ENCODE peak calls at places on chromosomes 4 and X, in five cellular contexts. Q is RWPE1, N is fibroblast of pulmonary artery, H is foreskin fibroblast, T is spleen. B is an unnamed sample.

GRCh38 chr4:177275999-177276398 is 33.7 kb upstream of the NEIL3 start:
- DNase-seq in Q (no peak), N (no peak), T (no peak), H (no peak), B (no peak)

GRCh38 chr4:41327770-41328169 is 71.0 kb downstream of the UCHL1 start:
- DNase-seq in H (no peak), Q (no peak), N (no peak), T (no peak), B (no peak)

GRCh38 chr4:3472411-3473141 is 9.5 kb downstream of the DOK7 start:
- DNase-seq in N (no peak), H (no peak), Q (no peak), T (peak; percentile 56), B (no peak)

GRCh38 chr4:138248058-138248457 is 5.9 kb upstream of the SLC7A11 start:
- DNase-seq in T (no peak), N (no peak), H (no peak), Q (no peak), B (no peak)

GRCh38 chrX:39705299-39705698 is 392.5 kb downstream of the BCOR start:
- DNase-seq in T (no peak), Q (peak; percentile 55), H (peak; percentile 90), N (peak; percentile 92), B (peak; percentile 42)

GRCh38 chrX:46627700-46628405 is 54.3 kb downstream of the CHST7 start:
- DNase-seq in H (peak; percentile 22), N (peak; percentile 40), T (no peak), Q (no peak), B (no peak)

GRCh38 chr4:74840931-74841330 is 46.6 kb upstream of the BTC start:
- DNase-seq in H (no peak), N (peak; percentile 8), T (no peak), Q (no peak), B (no peak)

GRCh38 chrX:9530848-9531274 is 66.0 kb downstream of the TBL1X start:
- DNase-seq in N (peak; percentile 93), H (peak; percentile 91), T (peak; percentile 90), Q (peak; percentile 30), B (peak; percentile 88)

GRCh38 chrX:9148626-9149385 is 114.9 kb upstream of the FAM9B start:
- DNase-seq in Q (peak; percentile 17), H (peak; percentile 75), T (no peak), N (peak; percentile 57), B (no peak)

GRCh38 chrX:119236599-119237525 is 777 bp downstream of the PGRMC1 start:
- DNase-seq in T (peak; percentile 86), N (peak; percentile 50), Q (peak; percentile 9), H (peak; percentile 78), B (peak; percentile 37)

GRCh38 chr4:88865051-88865450 is 167.4 kb upstream of the NAP1L5 start:
- DNase-seq in N (no peak), Q (peak; percentile 55), T (no peak), H (peak; percentile 26), B (no peak)

GRCh38 chrX:40700640-40701342 is 34.6 kb downstream of the MED14 start:
- DNase-seq in Q (no peak), T (no peak), H (no peak), N (no peak), B (no peak)

GRCh38 chr4:139833131-139833930 is 167.7 kb downstream of the MGST2 start:
- DNase-seq in Q (no peak), N (no peak), T (no peak), H (no peak), B (no peak)

DNA sequence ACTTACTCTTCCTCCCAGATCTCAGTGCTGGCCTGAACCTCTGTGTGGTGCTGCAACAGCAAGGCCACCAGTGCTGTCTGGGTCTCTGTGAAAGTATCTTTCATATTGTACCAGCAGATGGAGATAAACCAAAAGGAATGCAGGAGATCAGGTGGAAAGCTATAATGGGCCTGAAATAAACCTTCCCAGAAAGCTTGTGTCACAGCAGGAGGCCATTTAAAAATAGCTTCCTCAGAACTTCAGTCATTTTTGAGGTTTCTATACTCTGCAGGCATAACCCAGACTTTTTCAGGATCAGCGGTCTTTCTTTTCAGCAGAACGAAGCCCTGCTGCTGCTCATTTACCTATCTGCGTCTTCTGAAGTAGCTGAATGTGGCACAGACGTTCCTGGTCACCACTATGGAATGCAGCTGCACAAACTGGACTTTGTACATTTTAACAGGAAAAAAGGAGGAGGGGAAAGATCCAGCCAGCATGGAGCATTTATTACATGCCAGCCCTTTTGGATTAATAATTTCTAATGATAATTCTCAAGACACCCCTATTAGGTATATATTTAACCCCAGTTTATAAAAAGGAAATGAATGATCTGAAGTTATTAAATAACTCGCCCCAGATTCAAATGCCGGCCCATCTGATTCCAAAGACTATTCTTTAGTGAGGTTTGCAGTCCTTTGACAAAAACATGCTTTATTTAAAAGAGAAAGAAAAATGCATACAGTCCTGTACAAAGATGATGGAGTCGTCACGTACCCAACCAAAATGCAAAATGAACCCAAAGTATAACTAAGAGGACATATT is 119.7 kb downstream of the NFKB1 start:
- DNase-seq in T (no peak), N (peak; percentile 84), H (peak; percentile 71), Q (peak; percentile 69), B (peak; percentile 51)
- TF ChIP-seq CTCF in T (no peak), N (peak; percentile 62), H (peak; percentile 65), Q (peak; percentile 64), B (peak; percentile 66)

DNA sequence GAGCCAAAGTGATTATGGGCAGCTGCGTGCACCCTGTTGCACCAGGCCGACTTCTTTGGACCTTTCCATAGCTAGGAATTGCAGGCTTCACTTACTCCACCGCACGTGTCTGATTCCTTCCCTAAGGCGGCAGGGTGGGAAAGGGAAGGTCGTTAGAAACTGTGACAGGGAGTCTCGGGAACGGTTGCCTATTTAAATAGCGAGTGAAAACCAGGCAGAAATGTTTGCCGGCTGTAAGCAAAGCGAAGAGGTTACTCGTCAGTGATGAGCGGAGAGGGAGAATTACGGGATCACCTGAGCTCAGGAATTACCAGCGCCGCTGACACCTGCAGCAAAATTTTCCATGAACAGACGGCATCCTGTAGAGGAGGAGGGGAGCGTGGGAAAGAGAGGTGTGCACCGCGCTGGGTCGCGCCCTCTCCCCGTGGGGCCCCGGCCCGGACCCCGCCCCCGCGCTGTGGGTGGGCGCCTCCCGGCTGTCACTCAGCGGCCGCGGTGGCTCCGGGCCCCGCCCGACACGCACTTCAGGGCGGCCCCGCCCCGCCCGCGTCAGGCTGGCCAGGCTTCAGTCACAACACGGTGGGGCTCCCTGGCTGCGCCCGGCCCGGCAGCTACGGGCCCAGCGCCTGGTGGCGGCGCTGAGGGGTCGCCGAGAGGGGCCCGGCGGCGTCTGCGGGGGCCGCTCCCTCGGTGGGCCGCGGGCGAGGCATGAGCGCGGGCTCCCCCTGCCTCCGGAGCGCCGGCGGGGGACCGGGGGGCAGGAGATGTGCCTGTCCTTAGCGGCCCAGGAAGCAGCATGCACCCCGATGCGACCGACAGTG is at the start of gene SNX25:
- DNase-seq in N (peak; percentile 73), T (peak; percentile 97), H (peak; percentile 92), Q (peak; percentile 58), B (peak; percentile 94)
- TF ChIP-seq CTCF in N (no peak), T (peak; percentile 18), H (no peak), Q (peak; percentile 23), B (peak; percentile 36)

DNA sequence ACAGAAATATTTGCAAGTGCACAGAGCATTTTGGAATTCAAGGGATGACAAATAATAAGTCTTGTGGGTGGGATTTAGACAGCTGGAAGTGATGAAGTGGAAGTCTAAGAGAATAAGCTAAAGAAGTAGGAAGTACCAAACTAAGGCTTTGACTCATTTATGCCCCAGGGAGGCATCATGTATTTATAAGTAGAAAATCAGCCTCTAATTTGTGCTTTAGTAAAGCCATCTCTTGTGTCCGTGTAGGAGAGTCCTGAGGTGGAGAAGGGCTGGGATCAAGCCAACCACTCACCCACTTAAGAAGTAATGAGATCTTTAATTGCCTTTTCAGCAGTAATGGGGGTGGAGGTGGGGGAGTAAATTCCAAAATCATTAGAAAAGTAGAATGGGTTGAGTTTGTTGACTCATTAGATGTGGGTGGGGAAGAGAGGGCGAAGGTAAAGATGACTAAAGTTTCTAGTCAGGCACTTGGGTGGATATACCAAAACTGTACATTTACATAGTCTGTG is 356.7 kb downstream of the STIM2 start:
- DNase-seq in Q (peak; percentile 59), H (peak; percentile 90), T (no peak), N (peak; percentile 1), B (no peak)
- TF ChIP-seq CTCF in Q (no peak), H (no peak), T (no peak), N (no peak), B (no peak)

GRCh38 chrX:115957862-115958490 is 212.6 kb upstream of the AGTR2 start:
- DNase-seq in Q (no peak), N (no peak), T (no peak), H (no peak), B (no peak)

GRCh38 chrX:115948018-115948923 is 222.3 kb upstream of the AGTR2 start:
- DNase-seq in Q (no peak), T (no peak), H (no peak), N (no peak), B (no peak)

GRCh38 chrX:115949900-115950822 is 220.4 kb upstream of the AGTR2 start:
- DNase-seq in N (no peak), H (no peak), T (peak; percentile 71), Q (no peak), B (no peak)

GRCh38 chrX:115952417-115953092 is 218.0 kb upstream of the AGTR2 start:
- DNase-seq in H (no peak), T (peak; percentile 73), Q (no peak), N (no peak), B (no peak)
- TF ChIP-seq CTCF in H (no peak), T (no peak), Q (no peak), N (no peak), B (no peak)

DNA sequence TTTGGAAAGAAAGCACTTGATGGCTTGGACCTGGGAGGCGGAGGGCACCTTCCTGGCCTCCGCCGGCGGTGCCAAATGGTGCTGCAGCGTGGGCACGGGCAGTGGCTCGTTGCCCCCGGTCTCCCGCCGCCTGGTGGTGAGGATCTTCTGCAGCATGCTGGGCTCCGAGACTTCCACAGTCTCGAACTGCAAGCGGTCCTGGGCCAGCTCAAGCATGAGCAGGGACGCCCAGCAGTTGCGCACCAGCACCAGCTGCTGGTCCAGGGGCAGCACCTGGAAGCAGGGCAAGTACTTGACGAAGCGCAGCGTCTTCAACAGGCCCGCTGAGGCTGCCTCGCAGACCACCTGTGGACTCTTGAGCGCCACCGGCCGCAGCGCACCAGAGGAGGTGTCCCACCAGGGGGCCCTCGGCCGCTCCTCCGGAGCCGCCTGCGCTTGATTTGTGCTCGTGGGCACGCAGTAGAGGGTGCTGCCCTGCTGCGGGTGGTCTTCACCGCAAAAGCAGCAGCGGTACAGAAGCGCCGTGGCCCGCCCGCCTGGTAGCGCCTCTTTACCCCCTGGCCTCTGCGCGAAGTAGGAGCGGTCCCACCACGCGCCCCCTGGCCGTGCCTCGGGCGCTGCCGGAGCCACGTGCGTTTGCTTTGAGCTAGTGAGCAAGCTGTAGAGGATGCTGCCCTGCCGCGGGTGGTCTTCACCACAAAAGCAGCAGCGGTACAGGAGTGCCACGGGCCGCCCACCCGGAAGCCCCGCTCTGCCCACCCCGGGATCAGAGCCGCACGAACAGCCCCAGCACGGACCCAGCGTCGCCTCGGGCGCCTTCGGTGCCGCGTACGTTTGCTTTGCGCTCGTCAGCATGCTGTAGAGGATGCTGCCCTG is 689 bp downstream of the NR0B1 start:
- DNase-seq in H (peak; percentile 67), N (peak; percentile 7), T (peak; percentile 69), Q (no peak), B (peak; percentile 33)
- TF ChIP-seq CTCF in H (peak; percentile 16), N (peak; percentile 11), T (no peak), Q (peak; percentile 21), B (no peak)

B was measured in testis.